ENCODE peak calls at places on chromosomes 1 and 21, in five cellular contexts. One of them, this sample, is unnamed.

GRCh38 chr21:27694667-27695066 is 727.8 kb upstream of the ADAMTS5 start:
- DNase-seq in HFFc6: no peak
- DNase-seq in renal cortical epithelial cell: no peak
- DNase-seq in amniotic stem cell: no peak
- DNase-seq in activated T-cell treated with anti-CD3 and anti-CD28 coated beads, Interleukin-2, amount 50 U/mL, for 24 hours: no peak
- DNase-seq in this sample: no peak

GRCh38 chr1:66598670-66599069 is 64.7 kb downstream of the SGIP1 start:
- DNase-seq in HFFc6: peak; percentile 73
- DNase-seq in renal cortical epithelial cell: peak; percentile 51
- DNase-seq in amniotic stem cell: peak; percentile 35
- DNase-seq in activated T-cell treated with anti-CD3 and anti-CD28 coated beads, Interleukin-2, amount 50 U/mL, for 24 hours: no peak
- DNase-seq in this sample: peak; percentile 80

GRCh38 chr1:192158181-192158580 is at the start of gene RGS18:
- DNase-seq in HFFc6: no peak
- DNase-seq in renal cortical epithelial cell: no peak
- DNase-seq in amniotic stem cell: no peak
- DNase-seq in activated T-cell treated with anti-CD3 and anti-CD28 coated beads, Interleukin-2, amount 50 U/mL, for 24 hours: no peak
- DNase-seq in this sample: no peak

GRCh38 chr1:94901841-94902240 is 25.1 kb downstream of the CNN3 start:
- DNase-seq in HFFc6: no peak
- DNase-seq in renal cortical epithelial cell: no peak
- DNase-seq in amniotic stem cell: no peak
- DNase-seq in activated T-cell treated with anti-CD3 and anti-CD28 coated beads, Interleukin-2, amount 50 U/mL, for 24 hours: no peak
- DNase-seq in this sample: no peak

GRCh38 chr1:11414921-11415538 is 63.9 kb upstream of the DISP3 start:
- DNase-seq in HFFc6: no peak
- DNase-seq in renal cortical epithelial cell: no peak
- DNase-seq in amniotic stem cell: no peak
- DNase-seq in activated T-cell treated with anti-CD3 and anti-CD28 coated beads, Interleukin-2, amount 50 U/mL, for 24 hours: no peak
- DNase-seq in this sample: no peak

GRCh38 chr1:225850370-225850769 is 31.8 kb downstream of the TMEM63A start:
- DNase-seq in HFFc6: no peak
- DNase-seq in renal cortical epithelial cell: no peak
- DNase-seq in amniotic stem cell: no peak
- DNase-seq in activated T-cell treated with anti-CD3 and anti-CD28 coated beads, Interleukin-2, amount 50 U/mL, for 24 hours: no peak
- DNase-seq in this sample: no peak

GRCh38 chr1:48673725-48674124 is 103.0 kb downstream of the BEND5 start:
- DNase-seq in HFFc6: no peak
- DNase-seq in renal cortical epithelial cell: no peak
- DNase-seq in amniotic stem cell: no peak
- DNase-seq in activated T-cell treated with anti-CD3 and anti-CD28 coated beads, Interleukin-2, amount 50 U/mL, for 24 hours: no peak
- DNase-seq in this sample: no peak

GRCh38 chr1:167110586-167110985 is 16.7 kb downstream of the STYXL2 start:
- DNase-seq in HFFc6: no peak
- DNase-seq in renal cortical epithelial cell: peak; percentile 67
- DNase-seq in amniotic stem cell: no peak
- DNase-seq in activated T-cell treated with anti-CD3 and anti-CD28 coated beads, Interleukin-2, amount 50 U/mL, for 24 hours: no peak
- DNase-seq in this sample: no peak

GRCh38 chr1:145782166-145783099 is 41.5 kb downstream of the RNF115 start:
- DNase-seq in HFFc6: peak; percentile 83
- DNase-seq in renal cortical epithelial cell: peak; percentile 99
- DNase-seq in amniotic stem cell: peak; percentile 55
- DNase-seq in activated T-cell treated with anti-CD3 and anti-CD28 coated beads, Interleukin-2, amount 50 U/mL, for 24 hours: no peak
- DNase-seq in this sample: peak; percentile 87

GRCh38 chr1:3068400-3069361 is at the start of gene PRDM16:
- DNase-seq in HFFc6: peak; percentile 2
- DNase-seq in renal cortical epithelial cell: no peak
- DNase-seq in amniotic stem cell: peak; percentile 39
- DNase-seq in activated T-cell treated with anti-CD3 and anti-CD28 coated beads, Interleukin-2, amount 50 U/mL, for 24 hours: peak; percentile 47
- DNase-seq in this sample: peak; percentile 34

GRCh38 chr1:203473281-203473680 is 2.3 kb upstream of the PRELP start:
- DNase-seq in HFFc6: no peak
- DNase-seq in renal cortical epithelial cell: no peak
- DNase-seq in amniotic stem cell: no peak
- DNase-seq in activated T-cell treated with anti-CD3 and anti-CD28 coated beads, Interleukin-2, amount 50 U/mL, for 24 hours: no peak
- DNase-seq in this sample: no peak

GRCh38 chr1:40344597-40344996 is 27.5 kb upstream of the COL9A2 start:
- DNase-seq in HFFc6: peak; percentile 34
- DNase-seq in renal cortical epithelial cell: peak; percentile 1
- DNase-seq in amniotic stem cell: peak; percentile 35
- DNase-seq in activated T-cell treated with anti-CD3 and anti-CD28 coated beads, Interleukin-2, amount 50 U/mL, for 24 hours: no peak
- DNase-seq in this sample: peak; percentile 17

GRCh38 chr1:231040019-231040799 is at the start of gene FAM89A:
- DNase-seq in HFFc6: no peak
- DNase-seq in renal cortical epithelial cell: no peak
- DNase-seq in amniotic stem cell: no peak
- DNase-seq in activated T-cell treated with anti-CD3 and anti-CD28 coated beads, Interleukin-2, amount 50 U/mL, for 24 hours: peak; percentile 87
- DNase-seq in this sample: no peak

GRCh38 chr1:70264875-70265274 is 43.7 kb downstream of the SRSF11 start:
- DNase-seq in HFFc6: no peak
- DNase-seq in renal cortical epithelial cell: no peak
- DNase-seq in amniotic stem cell: no peak
- DNase-seq in activated T-cell treated with anti-CD3 and anti-CD28 coated beads, Interleukin-2, amount 50 U/mL, for 24 hours: no peak
- DNase-seq in this sample: no peak

GRCh38 chr1:24830680-24831272 is 85.5 kb downstream of the CLIC4 start:
- DNase-seq in HFFc6: peak; percentile 71
- DNase-seq in renal cortical epithelial cell: peak; percentile 82
- DNase-seq in amniotic stem cell: peak; percentile 10
- DNase-seq in activated T-cell treated with anti-CD3 and anti-CD28 coated beads, Interleukin-2, amount 50 U/mL, for 24 hours: no peak
- DNase-seq in this sample: peak; percentile 66

GRCh38 chr1:187245201-187245600 is 416.5 kb downstream of the PLA2G4A start:
- DNase-seq in HFFc6: no peak
- DNase-seq in renal cortical epithelial cell: no peak
- DNase-seq in amniotic stem cell: no peak
- DNase-seq in activated T-cell treated with anti-CD3 and anti-CD28 coated beads, Interleukin-2, amount 50 U/mL, for 24 hours: no peak
- DNase-seq in this sample: no peak

This sample was measured in fibroblast of the conjunctiva.